ENCODE peak calls at places on chromosomes 13 and 19, in ten cellular contexts. Z is brain microvascular endothelial cell; K is islet precursor cell; U is activated CD4-positive, alpha-beta T cell treated with anti-CD3 and anti-CD28 coated beads for 36 hours; J is RWPE1; P is left colon; T is hepatic stellate cell; V is HEK293T; F is CD4-positive, CD25-positive, alpha-beta regulatory T cell; Y is IMR-90. X is an unnamed sample.

GRCh38 chr13:49472186-49472585 is 23.6 kb upstream of the PHF11 start:
- DNase-seq in V (no peak), U (no peak), J (no peak), T (no peak), K (no peak), Y (peak), F (no peak), Z (no peak), P (no peak), X (no peak)

GRCh38 chr13:32852568-32852967 is 163.7 kb upstream of the KL start:
- DNase-seq in F (no peak), J (no peak), V (no peak), T (no peak), K (no peak), P (no peak), Y (peak), Z (no peak), U (no peak), X (no peak)

GRCh38 chr13:20193142-20193923 is 595 bp upstream of the GJB2 start:
- DNase-seq in Z (no peak), J (no peak), K (no peak), U (peak), T (no peak), P (peak), V (no peak), F (no peak), Y (no peak), X (no peak)

GRCh38 chr19:50464348-50464747 is 12.0 kb upstream of the EMC10 start:
- DNase-seq in T (no peak), V (no peak), Z (no peak), K (no peak), F (no peak), U (no peak), J (no peak), Y (no peak), P (no peak), X (no peak)

GRCh38 chr13:112972867-112973576 is 4.0 kb downstream of the MCF2L start:
- DNase-seq in K (no peak), J (no peak), U (no peak), P (peak), Z (no peak), T (no peak), Y (no peak), V (no peak), F (no peak), X (no peak)

GRCh38 chr13:79044415-79044814 is 361.6 kb downstream of the RBM26 start:
- DNase-seq in J (peak), V (no peak), P (no peak), Y (no peak), Z (no peak), K (no peak), U (no peak), T (no peak), F (no peak), X (no peak)

GRCh38 chr19:2034729-2035589 is 16.1 kb downstream of the MKNK2 start:
- DNase-seq in T (peak), K (no peak), V (peak), J (peak), Y (peak), U (peak), P (peak), Z (no peak), F (peak), X (no peak)

GRCh38 chr19:5024282-5024681 is 55.4 kb downstream of the KDM4B start:
- DNase-seq in U (no peak), T (no peak), J (no peak), P (no peak), Y (no peak), F (no peak), V (no peak), Z (no peak), K (no peak), X (no peak)

GRCh38 chr13:51926528-51926885 is 64.7 kb downstream of the CCDC70 start:
- DNase-seq in Z (no peak), T (no peak), K (no peak), V (no peak), J (no peak), F (no peak), P (no peak), U (no peak), Y (no peak), X (no peak)

GRCh38 chr13:96082640-96083039 is 7.3 kb upstream of the HS6ST3 start:
- DNase-seq in P (no peak), K (no peak), F (no peak), T (no peak), Y (no peak), U (no peak), V (no peak), J (no peak), Z (no peak), X (no peak)

GRCh38 chr13:85313761-85314503 is 485.3 kb downstream of the SLITRK6 start:
- DNase-seq in Y (peak), P (no peak), T (no peak), U (no peak), V (peak), J (peak), K (peak), F (no peak), Z (peak), X (no peak)

GRCh38 chr19:4597975-4598671 is 38.6 kb upstream of the SEMA6B start:
- DNase-seq in U (peak), F (peak), P (peak), T (no peak), Z (peak), K (no peak), J (peak), Y (no peak), V (peak), X (no peak)

GRCh38 chr13:21684576-21684975 is 13.7 kb downstream of the FGF9 start:
- DNase-seq in T (no peak), K (no peak), J (no peak), P (no peak), Z (no peak), V (no peak), Y (peak), U (no peak), F (no peak), X (no peak)

GRCh38 chr19:18428173-18428836 is 9.1 kb downstream of the SSBP4 start:
- DNase-seq in F (no peak), U (no peak), Z (no peak), P (no peak), T (no peak), V (no peak), Y (no peak), K (no peak), J (no peak), X (no peak)

GRCh38 chr13:91405240-91405639 is 6.8 kb downstream of the GPC5 start:
- DNase-seq in V (no peak), Y (no peak), P (no peak), F (no peak), J (no peak), Z (no peak), U (no peak), T (no peak), K (no peak), X (no peak)

GRCh38 chr13:26695360-26695705 is 65.3 kb downstream of the GPR12 start:
- DNase-seq in V (no peak), J (no peak), Z (no peak), F (no peak), K (no peak), T (no peak), P (no peak), U (no peak), Y (no peak), X (no peak)

GRCh38 chr13:23608704-23609413 is 38.6 kb downstream of the TNFRSF19 start:
- DNase-seq in Z (peak), F (no peak), V (no peak), K (no peak), U (no peak), Y (peak), J (no peak), P (peak), T (no peak), X (no peak)

GRCh38 chr13:100564444-100565223 is 24.0 kb downstream of the GGACT start:
- DNase-seq in Y (no peak), J (no peak), Z (no peak), F (no peak), P (no peak), K (no peak), U (no peak), V (no peak), T (no peak), X (no peak)

GRCh38 chr19:2494084-2494446 is 18.1 kb downstream of the GADD45B start:
- DNase-seq in Y (peak), T (peak), P (no peak), Z (peak), J (no peak), V (no peak), F (no peak), K (peak), U (no peak), X (no peak)

GRCh38 chr19:13844130-13844631 is 32.8 kb upstream of the NANOS3 start:
- DNase-seq in V (no peak), J (peak), Y (no peak), F (no peak), U (no peak), P (no peak), T (no peak), Z (no peak), K (peak), X (no peak)

GRCh38 chr13:112444001-112444311 is 67.8 kb downstream of the SPACA7 start:
- DNase-seq in U (peak), Y (peak), K (peak), P (peak), Z (peak), T (peak), F (peak), J (peak), V (peak), X (no peak)

GRCh38 chr13:99601535-99601934 is 100.3 kb downstream of the TM9SF2 start:
- DNase-seq in V (no peak), Y (no peak), Z (no peak), F (peak), J (no peak), U (no peak), K (no peak), T (no peak), P (no peak), X (no peak)

GRCh38 chr19:11541238-11541637 is 2.6 kb downstream of the CNN1 start:
- DNase-seq in J (no peak), V (no peak), K (no peak), P (no peak), Y (no peak), Z (no peak), U (no peak), F (no peak), T (no peak), X (no peak)

GRCh38 chr13:43664700-43665191 is 122.0 kb downstream of the ENOX1 start:
- DNase-seq in V (peak), Y (peak), K (peak), U (peak), J (peak), T (peak), F (peak), P (peak), Z (peak), X (no peak)

GRCh38 chr13:20002766-20003165 is 44.2 kb downstream of the ZMYM2 start:
- DNase-seq in K (no peak), P (no peak), V (no peak), J (no peak), Z (no peak), T (no peak), Y (no peak), F (no peak), U (no peak), X (no peak)

GRCh38 chr13:22014469-22014868 is 343.6 kb downstream of the FGF9 start:
- DNase-seq in U (no peak), P (no peak), J (peak), F (no peak), T (no peak), Z (no peak), V (no peak), Y (no peak), K (peak), X (no peak)

GRCh38 chr19:46818812-46819211 is 30.4 kb upstream of the SLC1A5 start:
- DNase-seq in T (no peak), Y (peak), K (no peak), Z (peak), V (no peak), P (no peak), U (peak), F (peak), J (no peak), X (no peak)

GRCh38 chr13:27008733-27009132 is 162.9 kb downstream of the USP12 start:
- DNase-seq in V (no peak), Z (no peak), F (no peak), U (no peak), P (no peak), Y (no peak), T (no peak), J (no peak), K (no peak), X (no peak)

GRCh38 chr19:11446652-11447301 is 11.3 kb downstream of the PRKCSH start:
- DNase-seq in Y (no peak), K (peak), P (peak), F (no peak), U (peak), T (peak), J (no peak), Z (no peak), V (peak), X (no peak)

X was measured in ascending aorta.